ENCODE peak calls at places on chromosome 13, in four cellular contexts. H, R, P and G are unnamed samples.

GRCh38 chr13:21541271-21541670 is 62.7 kb downstream of the MICU2 start:
- DNase-seq in H (no peak), R (no peak), P (no peak), G (no peak)

GRCh38 chr13:74145249-74145970 is 11.2 kb upstream of the KLF12 start:
- DNase-seq in H (peak; percentile 91), R (no peak), P (no peak), G (no peak)

GRCh38 chr13:101152184-101152583 is 264.1 kb downstream of the NALCN start:
- DNase-seq in H (no peak), R (no peak), P (no peak), G (no peak)

GRCh38 chr13:32408296-32408998 is 19.5 kb downstream of the N4BP2L1 start:
- DNase-seq in H (no peak), R (no peak), P (no peak), G (no peak)

GRCh38 chr13:32581177-32581786 is 5.0 kb upstream of the PDS5B start:
- DNase-seq in H (peak; percentile 47), R (no peak), P (no peak), G (no peak)

GRCh38 chr13:26485786-26486185 is 71.7 kb upstream of the WASF3 start:
- DNase-seq in H (no peak), R (no peak), P (peak; percentile 37), G (no peak)

GRCh38 chr13:44155422-44156293 is 218.0 kb upstream of the SERP2 start:
- DNase-seq in H (peak; percentile 45), R (no peak), P (peak; percentile 59), G (peak; percentile 50)

GRCh38 chr13:104385409-104385808 is 1319.2 kb upstream of the SLC10A2 start:
- DNase-seq in H (peak; percentile 56), R (no peak), P (no peak), G (no peak)

GRCh38 chr13:99863789-99864626 is 107.6 kb downstream of the ZIC5 start:
- DNase-seq in H (no peak), R (no peak), P (no peak), G (no peak)

GRCh38 chr13:49052801-49053200 is 77.1 kb downstream of the FNDC3A start:
- DNase-seq in H (peak; percentile 24), R (no peak), P (no peak), G (no peak)

GRCh38 chr13:110634558-110634957 is 19.2 kb downstream of the NAXD start:
- DNase-seq in H (peak; percentile 89), R (no peak), P (no peak), G (no peak)

GRCh38 chr13:114173753-114174152 is 5.3 kb upstream of the CFAP97D2 start:
- DNase-seq in H (peak; percentile 43), R (no peak), P (no peak), G (no peak)

GRCh38 chr13:99614465-99614885 is 113.2 kb downstream of the TM9SF2 start:
- DNase-seq in H (no peak), R (no peak), P (peak; percentile 77), G (peak; percentile 62)

GRCh38 chr13:23579886-23580706 is 9.9 kb downstream of the TNFRSF19 start:
- DNase-seq in H (peak; percentile 40), R (peak; percentile 63), P (no peak), G (no peak)

GRCh38 chr13:32246468-32246867 is 68.7 kb downstream of the ZAR1L start:
- DNase-seq in H (peak; percentile 76), R (peak; percentile 80), P (peak; percentile 95), G (peak; percentile 84)

GRCh38 chr13:64397699-64398098 is 2832.4 kb downstream of the PCDH9 start:
- DNase-seq in H (peak; percentile 2), R (no peak), P (no peak), G (no peak)

GRCh38 chr13:85406269-85406975 is 392.8 kb downstream of the SLITRK6 start:
- DNase-seq in H (no peak), R (no peak), P (no peak), G (no peak)

GRCh38 chr13:74074723-74075122 is 59.5 kb downstream of the KLF12 start:
- DNase-seq in H (peak; percentile 46), R (no peak), P (peak; percentile 10), G (no peak)

GRCh38 chr13:109667754-109668360 is 118.5 kb downstream of the IRS2 start:
- DNase-seq in H (no peak), R (no peak), P (peak; percentile 31), G (no peak)

GRCh38 chr13:113357529-113357928 is 6.4 kb downstream of the GRTP1 start:
- DNase-seq in H (peak; percentile 89), R (no peak), P (no peak), G (no peak)

GRCh38 chr13:31200636-31200970 is 828 bp downstream of the B3GLCT start:
- DNase-seq in H (no peak), R (peak; percentile 59), P (peak; percentile 53), G (peak; percentile 47)

GRCh38 chr13:49388256-49388655 is 55.6 kb downstream of the CAB39L start:
- DNase-seq in H (peak; percentile 22), R (no peak), P (no peak), G (no peak)

GRCh38 chr13:75372517-75372916 is 109.5 kb downstream of the TBC1D4 start:
- DNase-seq in H (peak; percentile 62), R (no peak), P (peak; percentile 58), G (no peak)

DNA sequence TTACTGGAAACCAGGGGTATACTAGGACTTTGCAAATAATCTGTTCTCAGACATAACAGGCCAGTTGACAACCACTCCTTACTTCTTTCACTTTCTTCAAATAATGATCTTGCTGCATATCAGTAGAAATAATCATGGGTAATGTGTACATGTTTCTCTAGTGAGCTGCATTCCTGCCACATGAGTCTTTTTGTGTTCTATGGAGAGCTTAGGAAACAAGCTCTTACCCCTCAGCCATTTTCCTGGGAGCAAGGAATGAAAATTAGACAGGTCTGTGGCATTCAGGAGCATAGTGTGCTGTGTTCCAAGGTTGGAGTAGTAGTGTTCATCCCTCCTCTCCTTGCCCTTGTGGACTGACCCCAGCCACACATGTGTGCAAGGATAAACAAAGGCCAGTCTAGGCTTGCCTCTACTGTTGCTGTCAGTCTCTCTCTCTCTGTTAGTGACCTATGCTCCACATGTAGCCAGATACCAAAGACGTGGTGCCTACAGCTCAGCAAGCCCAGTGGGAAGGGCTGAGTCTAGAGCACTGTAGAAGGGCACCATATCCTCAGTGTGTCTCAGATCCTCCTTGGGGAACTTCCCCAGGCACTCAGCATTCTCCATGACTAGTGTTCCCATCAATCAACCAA is 11.5 kb upstream of the OXGR1 start:
- DNase-seq in H (peak; percentile 76), R (no peak), P (no peak), G (no peak)
- H2BK120ac ChIP-seq in H (peak overlapping the region; percentile 97), R (no peak overlapping the region), P (no peak overlapping the region), G (no peak overlapping the region)

DNA sequence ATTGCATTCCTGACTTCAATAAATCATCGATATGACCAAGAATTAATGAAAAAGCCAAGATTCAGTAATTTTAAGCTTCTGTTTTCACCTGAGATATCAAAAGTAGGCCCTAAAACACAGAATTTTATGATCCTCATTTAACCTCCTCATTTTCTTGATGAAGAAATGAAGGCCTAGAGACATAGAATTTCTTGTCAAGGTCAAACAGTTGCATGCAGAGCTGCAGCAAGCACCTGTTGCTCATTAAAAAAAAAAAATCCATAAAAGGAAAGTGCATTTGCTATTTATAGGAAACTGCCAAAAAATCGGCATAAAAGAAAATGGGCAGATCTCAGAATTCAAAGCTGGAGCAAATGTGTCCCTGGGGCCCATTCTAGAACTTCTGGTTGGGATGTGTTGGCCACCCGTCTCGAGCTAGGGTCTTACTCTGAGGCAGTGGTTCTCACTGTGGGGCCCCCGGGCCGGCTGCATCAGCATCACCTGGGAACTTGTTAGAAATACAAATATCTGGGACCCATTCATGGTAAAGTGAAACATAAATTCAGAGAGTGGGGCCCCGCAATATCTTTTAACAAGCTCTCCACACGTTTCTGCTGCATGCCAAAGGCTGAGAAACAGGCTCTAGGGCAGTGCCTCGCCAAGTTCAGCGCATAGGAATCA is 224.7 kb upstream of the UBL3 start:
- DNase-seq in H (no peak), R (no peak), P (no peak), G (no peak)
- H4K5ac ChIP-seq in H (no peak overlapping the region), R (no peak overlapping the region), P (no peak overlapping the region), G (no peak overlapping the region)

GRCh38 chr13:106561551-106562170 is 6.3 kb downstream of the ARGLU1 start:
- DNase-seq in H (peak; percentile 53), R (no peak), P (peak; percentile 30), G (no peak)

GRCh38 chr13:106558527-106558926 is 9.4 kb downstream of the ARGLU1 start:
- DNase-seq in H (no peak), R (no peak), P (no peak), G (no peak)

GRCh38 chr13:106565127-106565775 is 2.7 kb downstream of the ARGLU1 start:
- DNase-seq in H (no peak), R (no peak), P (no peak), G (no peak)

GRCh38 chr13:106562301-106562700 is 5.6 kb downstream of the ARGLU1 start:
- DNase-seq in H (no peak), R (no peak), P (no peak), G (no peak)

GRCh38 chr13:106560791-106561190 is 7.1 kb downstream of the ARGLU1 start:
- DNase-seq in H (no peak), R (no peak), P (peak; percentile 25), G (no peak)
- H2BK120ac ChIP-seq in H (no peak overlapping the region), R (no peak overlapping the region), P (no peak overlapping the region), G (no peak overlapping the region)

DNA sequence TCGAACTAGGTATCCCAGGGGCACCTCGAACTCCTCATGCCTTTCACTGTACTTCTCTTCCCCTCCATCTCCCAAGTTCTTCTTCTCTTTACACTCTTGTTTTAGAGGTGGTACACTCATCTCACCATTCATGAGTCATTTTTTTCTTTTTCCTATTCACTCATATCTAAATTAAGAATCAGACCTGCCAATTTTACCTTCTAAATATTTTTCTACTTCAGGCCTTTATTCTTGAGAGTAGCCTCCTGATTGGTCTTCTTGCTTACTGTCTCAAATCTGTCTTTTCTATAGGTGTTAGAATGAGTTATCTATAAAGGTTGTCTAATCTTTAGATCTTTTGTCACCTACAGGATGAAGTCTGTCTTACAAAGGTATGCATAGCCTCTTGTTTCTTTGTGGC is 20.7 kb downstream of the TDRD3 start:
- DNase-seq in H (no peak), R (no peak), P (no peak), G (no peak)
- H4K5ac ChIP-seq in H (no peak overlapping the region), R (no peak overlapping the region), P (no peak overlapping the region), G (no peak overlapping the region)